ENCODE peak calls at places on chromosomes 7 and 10, in nine cellular contexts. D is T-cell; F is right lobe of liver; V is occipital lobe; S is KG1; E is CD4-positive, CD25-positive, alpha-beta regulatory T cell; W is GM06990; A is activated CD4-positive, CD25-positive, alpha-beta regulatory T cell; X is SJSA1. U is an unnamed sample.

GRCh38 chr7:156503195-156503594 is 137.4 kb upstream of the RNF32 start:
- DNase-seq in V (no peak), W (no peak), F (no peak), X (no peak), D (no peak), S (no peak), E (no peak), A (no peak), U (no peak)

GRCh38 chr7:142803901-142804300 is 33.1 kb downstream of the PRSS2 start:
- DNase-seq in W (no peak), F (no peak), D (no peak), X (no peak), E (peak; percentile 30), S (no peak), V (no peak), A (no peak), U (no peak)

GRCh38 chr7:151889406-151890354 is 12.8 kb upstream of the PRKAG2 start:
- DNase-seq in D (no peak), A (no peak), W (no peak), F (no peak), E (no peak), S (no peak), X (no peak), V (no peak), U (no peak)

GRCh38 chr10:130756651-130757050 is 554.9 kb downstream of the TCERG1L start:
- DNase-seq in F (peak; percentile 7), V (no peak), A (no peak), X (no peak), E (no peak), W (no peak), D (no peak), S (no peak), U (no peak)

GRCh38 chr10:55024718-55025117 is 223.7 kb upstream of the PCDH15 start:
- DNase-seq in X (no peak), D (no peak), A (no peak), F (no peak), W (no peak), E (no peak), S (no peak), V (no peak), U (peak; percentile 24)

GRCh38 chr10:75396861-75397570 is 4.5 kb downstream of the ZNF503 start:
- DNase-seq in E (no peak), D (no peak), V (no peak), F (peak; percentile 42), W (no peak), S (no peak), A (no peak), X (no peak), U (no peak)

GRCh38 chr10:127196227-127196954 is at the start of gene INSYN2A:
- DNase-seq in W (no peak), S (no peak), F (peak; percentile 38), X (no peak), A (no peak), E (no peak), D (no peak), V (peak; percentile 49), U (no peak)

GRCh38 chr10:1939016-1939415 is 201.7 kb upstream of the ADARB2 start:
- DNase-seq in A (peak; percentile 57), S (peak; percentile 81), D (peak; percentile 90), X (no peak), F (no peak), E (peak; percentile 86), V (no peak), W (no peak), U (no peak)

GRCh38 chr7:130281227-130281626 is 11.7 kb upstream of the CPA4 start:
- DNase-seq in D (no peak), V (no peak), E (no peak), A (no peak), S (no peak), W (no peak), F (no peak), X (no peak), U (no peak)

GRCh38 chr7:12137283-12137682 is 73.8 kb upstream of the TMEM106B start:
- DNase-seq in A (no peak), S (no peak), X (no peak), W (no peak), E (no peak), V (no peak), F (no peak), D (no peak), U (no peak)

GRCh38 chr7:73941836-73942551 is 81.0 kb downstream of the TMEM270 start:
- DNase-seq in A (no peak), X (peak; percentile 52), F (no peak), D (no peak), S (no peak), W (no peak), V (no peak), E (no peak), U (no peak)

GRCh38 chr10:59333731-59334130 is 28.6 kb downstream of the FAM13C start:
- DNase-seq in D (no peak), W (no peak), S (no peak), E (no peak), X (no peak), F (no peak), A (no peak), V (no peak), U (no peak)

GRCh38 chr10:15791816-15792524 is 68.3 kb downstream of the MINDY3 start:
- DNase-seq in E (no peak), D (no peak), X (no peak), W (no peak), F (no peak), S (no peak), A (no peak), V (no peak), U (no peak)

GRCh38 chr10:100745882-100746412 is 565 bp downstream of the PAX2 start:
- DNase-seq in S (no peak), V (no peak), W (no peak), X (no peak), A (no peak), E (no peak), D (no peak), F (no peak), U (no peak)

GRCh38 chr7:101936612-101937231 is 119.3 kb downstream of the CUX1 start:
- DNase-seq in F (peak; percentile 54), X (peak; percentile 89), D (no peak), W (no peak), S (no peak), E (no peak), A (no peak), V (no peak), U (peak; percentile 41)

GRCh38 chr10:77846718-77847311 is 79.7 kb downstream of the DLG5 start:
- DNase-seq in A (peak; percentile 12), W (peak; percentile 37), X (peak; percentile 79), E (peak; percentile 48), D (peak; percentile 36), S (peak; percentile 25), F (peak; percentile 74), V (peak; percentile 69), U (peak; percentile 43)

GRCh38 chr7:94649313-94649924 is 6.5 kb downstream of the SGCE start:
- DNase-seq in A (no peak), E (no peak), F (no peak), X (no peak), S (no peak), W (peak; percentile 44), D (no peak), V (no peak), U (no peak)

GRCh38 chr7:23044581-23044980 is 30.7 kb upstream of the HYCC1 start:
- DNase-seq in W (no peak), F (no peak), D (no peak), X (no peak), E (no peak), S (no peak), A (no peak), V (no peak), U (no peak)

GRCh38 chr10:35352508-35352907 is 16.2 kb downstream of the CCNY start:
- DNase-seq in X (no peak), V (no peak), A (no peak), S (no peak), W (no peak), F (no peak), E (peak; percentile 75), D (no peak), U (no peak)

GRCh38 chr10:87656431-87657072 is 3.1 kb upstream of the PAPSS2 start:
- DNase-seq in D (no peak), X (peak; percentile 74), F (no peak), S (peak; percentile 67), W (no peak), A (no peak), E (peak; percentile 40), V (no peak), U (peak; percentile 34)